ENCODE peak calls at places on chromosome 20, in seven cellular contexts. J is progenitor cell of endocrine pancreas, A is endothelial cell, L is body of pancreas, U is HFFc6, E is right lobe of liver, R is right atrium auricular region. K is an unnamed sample.

GRCh38 chr20:44222969-44223368 is 12.4 kb upstream of the OSER1 start:
- DNase-seq in J (no peak), A (peak), L (no peak), U (no peak), E (no peak), R (peak), K (no peak)

GRCh38 chr20:19682249-19682648 is 75.8 kb upstream of the RIN2 start:
- DNase-seq in J (no peak), A (no peak), L (no peak), U (no peak), E (no peak), R (no peak), K (no peak)

GRCh38 chr20:47360207-47360488 is 3.6 kb upstream of the ZMYND8 start:
- DNase-seq in J (no peak), A (no peak), L (peak), U (no peak), E (no peak), R (no peak), K (no peak)

GRCh38 chr20:33407796-33408195 is 6.5 kb upstream of the CDK5RAP1 start:
- DNase-seq in J (no peak), A (no peak), L (no peak), U (no peak), E (no peak), R (no peak), K (no peak)

GRCh38 chr20:24381886-24382285 is 87.5 kb upstream of the SYNDIG1 start:
- DNase-seq in J (no peak), A (no peak), L (no peak), U (no peak), E (no peak), R (no peak), K (no peak)

GRCh38 chr20:58666702-58667101 is 15.6 kb downstream of the STX16 start:
- DNase-seq in J (no peak), A (no peak), L (no peak), U (no peak), E (no peak), R (no peak), K (no peak)

GRCh38 chr20:23320317-23320716 is 30.3 kb upstream of the NXT1 start:
- DNase-seq in J (no peak), A (no peak), L (no peak), U (no peak), E (no peak), R (no peak), K (no peak)

GRCh38 chr20:3843490-3843889 is 3.1 kb upstream of the MAVS start:
- DNase-seq in J (no peak), A (no peak), L (no peak), U (peak), E (no peak), R (no peak), K (no peak)

GRCh38 chr20:40970218-40970617 is 58.4 kb upstream of the TOP1 start:
- DNase-seq in J (no peak), A (no peak), L (no peak), U (no peak), E (no peak), R (no peak), K (no peak)

GRCh38 chr20:12882832-12883506 is 125.8 kb upstream of the SPTLC3 start:
- DNase-seq in J (no peak), A (no peak), L (peak), U (no peak), E (no peak), R (no peak), K (no peak)

GRCh38 chr20:60213126-60213893 is 255.1 kb downstream of the CDH26 start:
- DNase-seq in J (no peak), A (no peak), L (no peak), U (no peak), E (no peak), R (no peak), K (no peak)

GRCh38 chr20:36563415-36563814 is 10.0 kb upstream of the TGIF2 start:
- DNase-seq in J (no peak), A (no peak), L (no peak), U (no peak), E (no peak), R (no peak), K (no peak)

GRCh38 chr20:41697861-41698559 is 79.8 kb upstream of the CHD6 start:
- DNase-seq in J (no peak), A (peak), L (peak), U (peak), E (no peak), R (no peak), K (no peak)

GRCh38 chr20:42018979-42019378 is 400.8 kb upstream of the CHD6 start:
- DNase-seq in J (no peak), A (no peak), L (no peak), U (no peak), E (no peak), R (no peak), K (no peak)

GRCh38 chr20:44028868-44029847 is 114.5 kb downstream of the TOX2 start:
- DNase-seq in J (no peak), A (no peak), L (no peak), U (no peak), E (peak), R (peak), K (no peak)

GRCh38 chr20:11229772-11230171 is 556.0 kb upstream of the JAG1 start:
- DNase-seq in J (no peak), A (no peak), L (peak), U (peak), E (no peak), R (peak), K (no peak)

GRCh38 chr20:50421356-50422340 is 88.5 kb upstream of the PTPN1 start:
- DNase-seq in J (no peak), A (no peak), L (no peak), U (no peak), E (no peak), R (no peak), K (no peak)

GRCh38 chr20:6566821-6567220 is 200.7 kb upstream of the BMP2 start:
- DNase-seq in J (no peak), A (no peak), L (no peak), U (no peak), E (no peak), R (no peak), K (no peak)

GRCh38 chr20:11792229-11792953 is 125.3 kb upstream of the BTBD3 start:
- DNase-seq in J (no peak), A (no peak), L (peak), U (no peak), E (no peak), R (no peak), K (peak)

GRCh38 chr20:11221046-11221445 is 547.2 kb upstream of the JAG1 start:
- DNase-seq in J (no peak), A (no peak), L (no peak), U (no peak), E (no peak), R (no peak), K (no peak)

GRCh38 chr20:14470231-14470894 is 133.0 kb upstream of the FLRT3 start:
- DNase-seq in J (no peak), A (no peak), L (peak), U (no peak), E (peak), R (no peak), K (no peak)

GRCh38 chr20:10540636-10541493 is 105.8 kb downstream of the SLX4IP start:
- DNase-seq in J (no peak), A (no peak), L (no peak), U (peak), E (no peak), R (no peak), K (no peak)

GRCh38 chr20:63328026-63328700 is 33.0 kb downstream of the CHRNA4 start:
- DNase-seq in J (no peak), A (no peak), L (no peak), U (no peak), E (no peak), R (no peak), K (no peak)

GRCh38 chr20:48447456-48447855 is 380.3 kb downstream of the PREX1 start:
- DNase-seq in J (no peak), A (no peak), L (no peak), U (no peak), E (no peak), R (no peak), K (no peak)

GRCh38 chr20:37919389-37920040 is 16.6 kb downstream of the VSTM2L start:
- DNase-seq in J (no peak), A (no peak), L (no peak), U (no peak), E (no peak), R (no peak), K (no peak)

GRCh38 chr20:54606384-54606783 is 131.0 kb downstream of the DOK5 start:
- DNase-seq in J (no peak), A (no peak), L (no peak), U (no peak), E (no peak), R (no peak), K (no peak)

GRCh38 chr20:19251958-19252669 is 39.7 kb downstream of the SLC24A3 start:
- DNase-seq in J (no peak), A (no peak), L (no peak), U (no peak), E (no peak), R (no peak), K (no peak)

GRCh38 chr20:54499111-54499510 is 23.7 kb downstream of the DOK5 start:
- DNase-seq in J (no peak), A (no peak), L (no peak), U (no peak), E (no peak), R (no peak), K (no peak)

GRCh38 chr20:25038591-25039015 is 19.3 kb downstream of the ACSS1 start:
- DNase-seq in J (no peak), A (no peak), L (no peak), U (no peak), E (no peak), R (no peak), K (no peak)

GRCh38 chr20:37714973-37715657 is 21.3 kb downstream of the CTNNBL1 start:
- DNase-seq in J (no peak), A (no peak), L (no peak), U (peak), E (no peak), R (no peak), K (no peak)

GRCh38 chr20:1633535-1633934 is 13.7 kb upstream of the SIRPB1 start:
- DNase-seq in J (no peak), A (no peak), L (no peak), U (no peak), E (no peak), R (no peak), K (no peak)

GRCh38 chr20:60222497-60222896 is 264.3 kb downstream of the CDH26 start:
- DNase-seq in J (no peak), A (no peak), L (no peak), U (no peak), E (no peak), R (peak), K (no peak)

GRCh38 chr20:44598413-44599290 is 16.3 kb downstream of the PKIG start:
- DNase-seq in J (no peak), A (no peak), L (no peak), U (no peak), E (no peak), R (no peak), K (no peak)

GRCh38 chr20:29085625-29086024 is 2171.8 kb upstream of the DEFB115 start:
- DNase-seq in J (no peak), A (no peak), L (no peak), U (no peak), E (no peak), R (no peak), K (no peak)

GRCh38 chr20:29079769-29080690 is 2177.4 kb upstream of the DEFB115 start:
- DNase-seq in J (no peak), A (no peak), L (peak), U (no peak), E (peak), R (no peak), K (no peak)
- TF ChIP-seq CTCF in J (no peak), A (no peak), L (no peak), U (no peak), E (no peak), R (no peak), K (no peak)

GRCh38 chr20:34824861-34825529 is 456 bp downstream of the NCOA6 start:
- DNase-seq in J (peak), A (peak), L (peak), U (peak), E (peak), R (no peak), K (peak)
- TF ChIP-seq CTCF in J (peak), A (no peak), L (no peak), U (peak), E (no peak), R (no peak), K (peak)

DNA sequence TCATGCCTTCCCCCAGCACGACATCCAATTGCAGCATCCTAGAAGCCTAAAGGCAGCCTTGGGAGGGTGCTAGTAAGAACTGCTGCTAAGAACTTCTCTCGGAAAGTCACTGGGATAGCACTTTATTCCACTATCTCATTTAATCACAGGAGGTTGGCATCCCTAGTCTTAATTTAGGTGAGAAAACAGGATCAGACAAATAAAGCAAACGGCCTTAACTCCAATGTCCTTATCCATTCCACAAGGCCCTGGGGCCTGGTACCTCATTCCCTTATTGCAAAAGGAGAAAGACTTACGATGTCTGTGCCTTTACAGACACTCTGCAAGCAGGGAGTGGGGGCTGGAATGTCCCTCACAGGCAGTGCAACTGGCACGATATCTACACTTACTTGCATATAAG is 60.7 kb downstream of the BFSP1 start:
- DNase-seq in J (no peak), A (no peak), L (no peak), U (no peak), E (no peak), R (no peak), K (no peak)
- TF ChIP-seq CTCF in J (no peak), A (no peak), L (no peak), U (no peak), E (no peak), R (no peak), K (no peak)

DNA sequence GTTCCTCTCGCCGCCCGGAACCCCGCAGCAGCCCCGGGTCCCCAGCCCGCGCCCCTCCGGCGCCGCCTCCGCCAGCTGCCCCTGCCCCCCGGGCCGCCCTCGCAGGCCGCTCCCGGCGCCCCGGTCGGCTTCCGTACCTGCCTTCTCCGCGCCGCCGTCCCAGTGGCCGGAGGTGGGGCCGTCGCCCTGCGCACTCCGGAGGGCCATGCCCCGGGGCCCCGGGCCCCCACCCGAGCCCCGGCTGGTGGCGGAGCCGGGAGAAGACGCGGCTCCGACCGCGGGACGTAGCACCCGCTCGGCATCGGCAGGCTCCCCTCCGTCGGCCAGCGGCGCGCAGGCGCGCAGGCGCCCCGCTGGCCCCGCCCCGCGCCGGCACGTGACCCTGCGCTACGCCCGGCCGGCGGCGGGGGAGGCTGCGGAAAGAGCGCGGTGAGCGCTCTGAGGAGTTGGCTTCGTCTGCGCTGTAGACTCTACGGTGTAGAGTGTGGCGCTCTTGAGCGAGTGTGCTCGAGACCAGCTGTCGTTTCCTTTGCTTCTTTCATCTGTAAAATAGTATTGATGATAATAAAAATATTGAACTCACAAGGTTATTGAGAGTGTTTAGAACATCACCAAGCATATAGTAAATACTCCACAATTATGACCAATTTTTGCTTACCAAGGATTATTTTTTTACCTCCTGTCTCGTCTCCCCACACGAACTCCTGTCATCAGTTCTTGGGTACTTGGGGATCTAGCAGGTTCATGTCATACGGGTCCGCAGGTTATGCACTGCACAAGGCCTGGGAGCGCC is at the start of gene TBC1D20:
- DNase-seq in J (peak), A (peak), L (peak), U (peak), E (peak), R (peak), K (peak)
- TF ChIP-seq CTCF in J (no peak), A (no peak), L (no peak), U (peak), E (peak), R (no peak), K (no peak)